ENCODE peak calls at places on chromosomes 4 and X, in seven cellular contexts. One of them, this sample, is unnamed.

GRCh38 chrX:139194571-139195280 is 335.8 kb upstream of the F9 start:
- DNase-seq in GM12891: no peak
- DNase-seq in H1: no peak
- DNase-seq in K562: peak; percentile 48
- DNase-seq in GM12878: no peak
- DNase-seq in SK-N-SH: no peak
- DNase-seq in HepG2: no peak
- DNase-seq in this sample: no peak

GRCh38 chr4:53644607-53645006 is 53.3 kb upstream of the LNX1 start:
- DNase-seq in GM12891: no peak
- DNase-seq in SK-N-SH: no peak
- DNase-seq in HepG2: no peak
- DNase-seq in H1: no peak
- DNase-seq in K562: no peak
- DNase-seq in GM12878: no peak
- DNase-seq in this sample: no peak

GRCh38 chrX:39242187-39242586 is 440.9 kb downstream of the MID1IP1 start:
- DNase-seq in HepG2: peak; percentile 14
- DNase-seq in GM12891: peak; percentile 4
- DNase-seq in K562: peak; percentile 53
- DNase-seq in GM12878: no peak
- DNase-seq in H1: no peak
- DNase-seq in SK-N-SH: peak; percentile 16
- DNase-seq in this sample: no peak

GRCh38 chrX:42119076-42119475 is 195.7 kb upstream of the CASK start:
- DNase-seq in H1: no peak
- DNase-seq in GM12891: no peak
- DNase-seq in GM12878: no peak
- DNase-seq in K562: no peak
- DNase-seq in HepG2: peak; percentile 81
- DNase-seq in SK-N-SH: no peak
- DNase-seq in this sample: no peak

GRCh38 chrX:16695079-16695676 is 17.3 kb downstream of the CTPS2 start:
- DNase-seq in SK-N-SH: peak; percentile 69
- DNase-seq in HepG2: peak; percentile 29
- DNase-seq in K562: peak; percentile 62
- DNase-seq in GM12891: peak; percentile 8
- DNase-seq in H1: peak; percentile 74
- DNase-seq in GM12878: no peak
- DNase-seq in this sample: peak; percentile 29

GRCh38 chrX:136780738-136781137 is at the start of gene ARHGEF6:
- DNase-seq in GM12891: no peak
- DNase-seq in H1: no peak
- DNase-seq in HepG2: no peak
- DNase-seq in GM12878: no peak
- DNase-seq in SK-N-SH: no peak
- DNase-seq in K562: no peak
- DNase-seq in this sample: no peak

GRCh38 chr4:151035321-151035720 is 20.2 kb upstream of the LRBA start:
- DNase-seq in GM12878: no peak
- DNase-seq in GM12891: no peak
- DNase-seq in SK-N-SH: no peak
- DNase-seq in H1: no peak
- DNase-seq in HepG2: peak; percentile 41
- DNase-seq in K562: no peak
- DNase-seq in this sample: no peak

GRCh38 chrX:110846071-110846470 is 50.5 kb upstream of the CHRDL1 start:
- DNase-seq in K562: no peak
- DNase-seq in SK-N-SH: no peak
- DNase-seq in H1: no peak
- DNase-seq in HepG2: no peak
- DNase-seq in GM12878: no peak
- DNase-seq in GM12891: no peak
- DNase-seq in this sample: no peak

GRCh38 chr4:1018147-1019020 is 7.0 kb downstream of the FGFRL1 start:
- DNase-seq in HepG2: no peak
- DNase-seq in GM12878: no peak
- DNase-seq in K562: peak; percentile 20
- DNase-seq in SK-N-SH: no peak
- DNase-seq in GM12891: no peak
- DNase-seq in H1: no peak
- DNase-seq in this sample: no peak

GRCh38 chr4:157320092-157320491 is 99.6 kb downstream of the GRIA2 start:
- DNase-seq in GM12878: no peak
- DNase-seq in SK-N-SH: no peak
- DNase-seq in H1: no peak
- DNase-seq in HepG2: no peak
- DNase-seq in GM12891: no peak
- DNase-seq in K562: no peak
- DNase-seq in this sample: no peak

GRCh38 chrX:85111347-85111746 is 107.7 kb downstream of the APOOL start:
- DNase-seq in GM12891: no peak
- DNase-seq in K562: peak; percentile 14
- DNase-seq in H1: no peak
- DNase-seq in SK-N-SH: peak; percentile 4
- DNase-seq in GM12878: no peak
- DNase-seq in HepG2: no peak
- DNase-seq in this sample: no peak

GRCh38 chr4:17284323-17285175 is 227.3 kb downstream of the QDPR start:
- DNase-seq in K562: no peak
- DNase-seq in H1: no peak
- DNase-seq in SK-N-SH: no peak
- DNase-seq in GM12878: no peak
- DNase-seq in HepG2: no peak
- DNase-seq in GM12891: no peak
- DNase-seq in this sample: no peak

GRCh38 chr4:150348079-150348478 is 233.9 kb upstream of the MAB21L2 start:
- DNase-seq in K562: no peak
- DNase-seq in GM12878: no peak
- DNase-seq in SK-N-SH: no peak
- DNase-seq in HepG2: no peak
- DNase-seq in H1: no peak
- DNase-seq in GM12891: no peak
- DNase-seq in this sample: no peak

GRCh38 chr4:41360214-41360910 is 103.6 kb downstream of the UCHL1 start:
- DNase-seq in GM12878: no peak
- DNase-seq in HepG2: no peak
- DNase-seq in SK-N-SH: peak; percentile 90
- DNase-seq in GM12891: no peak
- DNase-seq in K562: peak; percentile 20
- DNase-seq in H1: peak; percentile 68
- DNase-seq in this sample: no peak

GRCh38 chrX:13892856-13893255 is 76.0 kb upstream of the GPM6B start:
- DNase-seq in GM12891: no peak
- DNase-seq in GM12878: no peak
- DNase-seq in SK-N-SH: no peak
- DNase-seq in H1: no peak
- DNase-seq in K562: no peak
- DNase-seq in HepG2: no peak
- DNase-seq in this sample: no peak

GRCh38 chr4:147309434-147309833 is 171.5 kb upstream of the EDNRA start:
- DNase-seq in GM12891: no peak
- DNase-seq in GM12878: no peak
- DNase-seq in SK-N-SH: no peak
- DNase-seq in HepG2: no peak
- DNase-seq in K562: no peak
- DNase-seq in H1: no peak
- DNase-seq in this sample: no peak

GRCh38 chr4:84091266-84091665 is 407.8 kb downstream of the NKX6-1 start:
- DNase-seq in H1: no peak
- DNase-seq in HepG2: no peak
- DNase-seq in GM12891: no peak
- DNase-seq in SK-N-SH: no peak
- DNase-seq in K562: no peak
- DNase-seq in GM12878: no peak
- DNase-seq in this sample: no peak

GRCh38 chr4:73984736-73985527 is 3.1 kb downstream of the PPBP start:
- DNase-seq in SK-N-SH: no peak
- DNase-seq in GM12878: no peak
- DNase-seq in HepG2: no peak
- DNase-seq in H1: no peak
- DNase-seq in K562: no peak
- DNase-seq in GM12891: no peak
- DNase-seq in this sample: no peak

GRCh38 chr4:5839751-5840674 is 52.9 kb downstream of the CRMP1 start:
- DNase-seq in GM12878: no peak
- DNase-seq in K562: no peak
- DNase-seq in HepG2: no peak
- DNase-seq in H1: no peak
- DNase-seq in GM12891: no peak
- DNase-seq in SK-N-SH: no peak
- DNase-seq in this sample: no peak
- TF ChIP-seq POLR2AphosphoS5 in GM12878: no peak
- TF ChIP-seq POLR2AphosphoS5 in K562: no peak
- TF ChIP-seq POLR2AphosphoS5 in HepG2: no peak
- TF ChIP-seq POLR2AphosphoS5 in H1: no peak
- TF ChIP-seq POLR2AphosphoS5 in GM12891: no peak
- TF ChIP-seq POLR2AphosphoS5 in SK-N-SH: no peak
- TF ChIP-seq POLR2AphosphoS5 in this sample: no peak

GRCh38 chrX:21658152-21658737 is at the start of gene KLHL34:
- DNase-seq in HepG2: no peak
- DNase-seq in GM12891: no peak
- DNase-seq in H1: no peak
- DNase-seq in K562: no peak
- DNase-seq in SK-N-SH: peak; percentile 14
- DNase-seq in GM12878: no peak
- DNase-seq in this sample: no peak

GRCh38 chrX:21658746-21659145 is 616 bp upstream of the KLHL34 start:
- DNase-seq in HepG2: no peak
- DNase-seq in H1: no peak
- DNase-seq in GM12878: no peak
- DNase-seq in SK-N-SH: no peak
- DNase-seq in GM12891: no peak
- DNase-seq in K562: no peak
- DNase-seq in this sample: no peak

GRCh38 chrX:21657318-21658151 is 595 bp downstream of the KLHL34 start:
- DNase-seq in GM12878: no peak
- DNase-seq in H1: no peak
- DNase-seq in GM12891: no peak
- DNase-seq in SK-N-SH: no peak
- DNase-seq in K562: no peak
- DNase-seq in HepG2: no peak
- DNase-seq in this sample: no peak

GRCh38 chrX:21661316-21661715 is 3.2 kb upstream of the KLHL34 start:
- DNase-seq in SK-N-SH: no peak
- DNase-seq in K562: no peak
- DNase-seq in GM12878: no peak
- DNase-seq in GM12891: no peak
- DNase-seq in H1: no peak
- DNase-seq in HepG2: no peak
- DNase-seq in this sample: no peak

DNA sequence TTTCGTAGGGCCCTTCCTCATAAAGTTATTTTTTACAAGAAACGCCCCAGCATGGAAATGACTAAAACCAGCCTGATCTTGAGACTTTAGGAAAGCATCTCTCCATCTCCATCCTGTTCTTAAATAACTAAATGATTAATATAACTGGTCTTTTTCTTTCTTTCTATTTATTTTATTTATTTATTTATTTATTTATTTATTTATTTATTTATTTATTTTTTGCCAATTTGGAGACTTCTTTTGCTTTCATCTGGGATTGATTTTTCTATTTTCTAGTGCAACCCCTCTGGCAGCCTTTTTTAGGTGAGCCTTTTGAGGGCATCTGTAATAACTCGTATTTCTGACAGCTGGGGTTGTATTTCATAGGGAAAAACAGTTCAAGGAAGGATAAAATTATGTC is 1.2 kb upstream of the KLHL34 start:
- DNase-seq in GM12878: no peak
- DNase-seq in GM12891: no peak
- DNase-seq in H1: no peak
- DNase-seq in K562: no peak
- DNase-seq in SK-N-SH: no peak
- DNase-seq in HepG2: no peak
- DNase-seq in this sample: no peak
- TF ChIP-seq TAF1 in GM12878: no peak
- TF ChIP-seq TAF1 in GM12891: no peak
- TF ChIP-seq TAF1 in H1: no peak
- TF ChIP-seq TAF1 in K562: no peak
- TF ChIP-seq TAF1 in SK-N-SH: no peak
- TF ChIP-seq TAF1 in HepG2: no peak
- TF ChIP-seq TAF1 in this sample: no peak

DNA sequence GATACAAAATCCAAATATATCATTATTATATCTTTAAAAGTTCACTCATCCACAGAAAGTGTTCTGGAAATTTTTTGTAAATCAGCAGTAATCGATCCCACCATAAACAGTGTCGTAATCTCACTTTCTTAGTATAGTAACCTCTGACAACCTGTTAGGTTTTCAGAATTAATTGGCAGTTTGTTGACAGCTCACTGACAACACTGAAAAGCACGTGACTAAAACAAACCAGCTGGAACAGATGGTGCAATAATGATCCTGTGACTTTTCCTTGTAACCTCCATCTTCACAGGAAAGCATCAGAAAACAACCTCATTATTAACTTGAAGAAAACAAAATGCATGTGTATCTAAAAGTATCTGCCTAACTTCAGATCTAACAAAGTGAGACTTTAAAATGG is 48.5 kb downstream of the FSTL5 start:
- DNase-seq in K562: no peak
- DNase-seq in HepG2: no peak
- DNase-seq in GM12878: no peak
- DNase-seq in H1: no peak
- DNase-seq in SK-N-SH: no peak
- DNase-seq in GM12891: no peak
- DNase-seq in this sample: no peak
- TF ChIP-seq POLR2AphosphoS5 in K562: no peak
- TF ChIP-seq POLR2AphosphoS5 in HepG2: no peak
- TF ChIP-seq POLR2AphosphoS5 in GM12878: no peak
- TF ChIP-seq POLR2AphosphoS5 in H1: no peak
- TF ChIP-seq POLR2AphosphoS5 in SK-N-SH: no peak
- TF ChIP-seq POLR2AphosphoS5 in GM12891: no peak
- TF ChIP-seq POLR2AphosphoS5 in this sample: no peak

DNA sequence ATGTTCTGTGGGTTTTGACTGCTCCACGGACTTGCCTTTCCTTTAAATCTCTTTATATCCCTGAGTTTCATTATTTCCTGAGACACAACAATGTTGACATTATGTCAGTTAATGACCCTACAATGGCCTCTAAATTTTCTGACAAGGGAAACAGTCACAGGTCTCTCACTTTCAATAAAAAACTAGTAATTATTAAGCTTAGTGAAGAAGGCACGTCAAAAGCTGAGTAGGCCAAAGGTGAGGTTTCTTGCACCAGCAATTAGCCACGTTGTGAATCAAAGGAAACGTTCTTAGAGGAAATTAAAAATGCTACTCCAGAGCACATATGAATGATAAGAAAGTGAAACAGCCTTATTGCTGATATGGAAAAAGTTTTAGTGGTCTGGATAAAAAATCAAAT is 930.2 kb upstream of the GRID2 start:
- DNase-seq in SK-N-SH: no peak
- DNase-seq in HepG2: no peak
- DNase-seq in K562: no peak
- DNase-seq in H1: no peak
- DNase-seq in GM12878: no peak
- DNase-seq in GM12891: no peak
- DNase-seq in this sample: no peak
- TF ChIP-seq TAF1 in SK-N-SH: no peak
- TF ChIP-seq TAF1 in HepG2: no peak
- TF ChIP-seq TAF1 in K562: no peak
- TF ChIP-seq TAF1 in H1: no peak
- TF ChIP-seq TAF1 in GM12878: no peak
- TF ChIP-seq TAF1 in GM12891: no peak
- TF ChIP-seq TAF1 in this sample: no peak

GRCh38 chrX:5979338-5979737 is 249.3 kb downstream of the NLGN4X start:
- DNase-seq in SK-N-SH: no peak
- DNase-seq in HepG2: no peak
- DNase-seq in K562: no peak
- DNase-seq in GM12891: no peak
- DNase-seq in H1: no peak
- DNase-seq in GM12878: no peak
- DNase-seq in this sample: no peak
- TF ChIP-seq POLR2AphosphoS5 in SK-N-SH: no peak
- TF ChIP-seq POLR2AphosphoS5 in HepG2: no peak
- TF ChIP-seq POLR2AphosphoS5 in K562: no peak
- TF ChIP-seq POLR2AphosphoS5 in GM12891: no peak
- TF ChIP-seq POLR2AphosphoS5 in H1: no peak
- TF ChIP-seq POLR2AphosphoS5 in GM12878: no peak
- TF ChIP-seq POLR2AphosphoS5 in this sample: no peak

This sample was measured in GM12892.